ENCODE peak calls at places on chromosomes 16 and 17, in eight cellular contexts. P is GM23248; K is A549; A is neural crest cell; I is stimulated activated CD8-positive, alpha-beta memory T cell treated with anti-CD3 and anti-CD28 coated beads, Interleukin-4, amount 100 ng/mL, for 1 hour; L is HS-27A; U is Caco-2; W is activated T-helper 1 cell treated with anti-CD3 and anti-CD28 coated beads, Interleukin-2, amount 50 U/mL, for 16 hours. M is an unnamed sample.

GRCh38 chr17:59512844-59513383 is 52.5 kb upstream of the DHX40 start:
- DNase-seq in P (no peak), K (no peak), A (no peak), I (no peak), L (no peak), U (no peak), W (no peak), M (no peak)

GRCh38 chr16:85554791-85555548 is 58.2 kb upstream of the GSE1 start:
- DNase-seq in P (peak; percentile 85), K (peak; percentile 69), A (no peak), I (peak; percentile 39), L (peak; percentile 41), U (peak; percentile 56), W (peak; percentile 38), M (no peak)

GRCh38 chr16:7218936-7219335 is 113.7 kb upstream of the RBFOX1 start:
- DNase-seq in P (no peak), K (no peak), A (peak; percentile 11), I (no peak), L (no peak), U (no peak), W (no peak), M (no peak)

GRCh38 chr17:81388612-81389367 is 6.5 kb upstream of the BAHCC1 start:
- DNase-seq in P (no peak), K (no peak), A (no peak), I (no peak), L (no peak), U (peak; percentile 36), W (no peak), M (no peak)

GRCh38 chr16:89122322-89122831 is 28.7 kb downstream of the ACSF3 start:
- DNase-seq in P (no peak), K (no peak), A (no peak), I (peak; percentile 21), L (no peak), U (no peak), W (peak; percentile 42), M (no peak)

GRCh38 chr16:55370762-55371482 is 46.9 kb downstream of the IRX6 start:
- DNase-seq in P (peak; percentile 79), K (peak; percentile 9), A (peak; percentile 58), I (no peak), L (no peak), U (peak; percentile 73), W (no peak), M (no peak)

GRCh38 chr16:77584205-77584859 is 138.0 kb upstream of the NUDT7 start:
- DNase-seq in P (peak; percentile 81), K (peak; percentile 43), A (peak; percentile 51), I (no peak), L (peak; percentile 40), U (peak; percentile 52), W (no peak), M (peak; percentile 20)

GRCh38 chr16:79601092-79601977 is 798 bp upstream of the MAF start:
- DNase-seq in P (peak; percentile 36), K (peak; percentile 19), A (peak; percentile 43), I (no peak), L (no peak), U (peak; percentile 55), W (no peak), M (peak; percentile 7)

GRCh38 chr17:27756467-27757371 is 43.6 kb downstream of the NOS2 start:
- DNase-seq in P (peak; percentile 42), K (peak; percentile 39), A (peak; percentile 68), I (no peak), L (no peak), U (peak; percentile 87), W (peak; percentile 20), M (no peak)

GRCh38 chr16:11583171-11583570 is 3.5 kb downstream of the LITAF start:
- DNase-seq in P (peak; percentile 59), K (no peak), A (no peak), I (no peak), L (no peak), U (no peak), W (no peak), M (no peak)

GRCh38 chr17:13725286-13725990 is 123.7 kb upstream of the HS3ST3A1 start:
- DNase-seq in P (peak; percentile 82), K (no peak), A (no peak), I (no peak), L (no peak), U (no peak), W (no peak), M (peak; percentile 41)

GRCh38 chr17:74919440-74920305 is 3.4 kb downstream of the USH1G start:
- DNase-seq in P (peak; percentile 65), K (peak; percentile 94), A (no peak), I (no peak), L (no peak), U (no peak), W (no peak), M (no peak)

GRCh38 chr16:29805232-29806095 is 865 bp upstream of the MAZ start:
- DNase-seq in P (peak; percentile 99), K (peak; percentile 84), A (peak; percentile 96), I (peak; percentile 97), L (no peak), U (peak; percentile 96), W (peak; percentile 95), M (peak; percentile 97)

GRCh38 chr17:82294086-82294773 is 20.7 kb upstream of the CSNK1D start:
- DNase-seq in P (no peak), K (no peak), A (no peak), I (no peak), L (no peak), U (no peak), W (no peak), M (no peak)

GRCh38 chr16:856811-857210 is 56.3 kb upstream of the GNG13 start:
- DNase-seq in P (no peak), K (no peak), A (no peak), I (no peak), L (no peak), U (no peak), W (no peak), M (no peak)

GRCh38 chr16:17382949-17383348 is 87.8 kb downstream of the XYLT1 start:
- DNase-seq in P (no peak), K (no peak), A (no peak), I (no peak), L (no peak), U (no peak), W (no peak), M (no peak)

GRCh38 chr17:75013077-75013391 is 564 bp downstream of the MRPL58 start:
- DNase-seq in P (no peak), K (no peak), A (no peak), I (no peak), L (no peak), U (no peak), W (no peak), M (no peak)

GRCh38 chr16:17290237-17290636 is 180.5 kb downstream of the XYLT1 start:
- DNase-seq in P (no peak), K (no peak), A (no peak), I (no peak), L (no peak), U (no peak), W (no peak), M (no peak)

GRCh38 chr17:79407385-79407784 is 203.5 kb downstream of the RBFOX3 start:
- DNase-seq in P (no peak), K (no peak), A (no peak), I (no peak), L (no peak), U (no peak), W (no peak), M (no peak)

GRCh38 chr16:85353839-85354622 is 241.8 kb upstream of the CIBAR2 start:
- DNase-seq in P (no peak), K (no peak), A (no peak), I (no peak), L (no peak), U (peak; percentile 94), W (no peak), M (no peak)

GRCh38 chr16:49608095-49608494 is 234.5 kb downstream of the C16orf78 start:
- DNase-seq in P (no peak), K (no peak), A (no peak), I (no peak), L (no peak), U (no peak), W (no peak), M (no peak)

GRCh38 chr17:80937501-80938356 is 53.9 kb upstream of the CHMP6 start:
- DNase-seq in P (no peak), K (no peak), A (no peak), I (no peak), L (no peak), U (no peak), W (no peak), M (no peak)

GRCh38 chr16:28188085-28188916 is 23.5 kb downstream of the XPO6 start:
- DNase-seq in P (no peak), K (no peak), A (no peak), I (no peak), L (no peak), U (no peak), W (no peak), M (no peak)

GRCh38 chr17:3657874-3658783 is 10.2 kb downstream of the TAX1BP3 start:
- DNase-seq in P (no peak), K (no peak), A (no peak), I (no peak), L (no peak), U (no peak), W (no peak), M (no peak)

GRCh38 chr17:68290955-68291835 is at the start of the genes ARSG and SLC16A6:
- DNase-seq in P (peak; percentile 72), K (peak; percentile 74), A (peak; percentile 52), I (peak; percentile 59), L (peak; percentile 35), U (peak; percentile 84), W (peak; percentile 78), M (peak; percentile 51)

GRCh38 chr17:79835470-79835899 is 3.8 kb downstream of the CBX4 start:
- DNase-seq in P (no peak), K (no peak), A (no peak), I (no peak), L (no peak), U (peak; percentile 22), W (no peak), M (no peak)

GRCh38 chr17:8120520-8121443 is 2.5 kb upstream of the ALOXE3 start:
- DNase-seq in P (peak; percentile 83), K (peak; percentile 78), A (peak; percentile 64), I (no peak), L (peak; percentile 85), U (peak; percentile 73), W (peak; percentile 57), M (peak; percentile 62)

GRCh38 chr16:59168715-59169114 is 434.6 kb upstream of the GOT2 start:
- DNase-seq in P (no peak), K (no peak), A (no peak), I (no peak), L (no peak), U (no peak), W (no peak), M (no peak)

GRCh38 chr16:10172848-10173655 is 9.2 kb downstream of the GRIN2A start:
- DNase-seq in P (peak; percentile 22), K (no peak), A (no peak), I (no peak), L (no peak), U (no peak), W (no peak), M (peak; percentile 81)

GRCh38 chr17:55420776-55421178 is 858 bp downstream of the MMD start:
- DNase-seq in P (peak; percentile 55), K (peak; percentile 41), A (peak; percentile 29), I (no peak), L (no peak), U (peak; percentile 37), W (peak; percentile 10), M (no peak)

GRCh38 chr17:55290721-55291507 is 26.2 kb downstream of the HLF start:
- DNase-seq in P (no peak), K (no peak), A (no peak), I (no peak), L (no peak), U (no peak), W (no peak), M (no peak)

GRCh38 chr16:2767140-2767731 is 9.8 kb downstream of the ELOB start:
- DNase-seq in P (no peak), K (no peak), A (no peak), I (no peak), L (no peak), U (no peak), W (no peak), M (no peak)

GRCh38 chr17:40883031-40883430 is 2.0 kb downstream of the KRT20 start:
- DNase-seq in P (no peak), K (no peak), A (no peak), I (no peak), L (no peak), U (no peak), W (no peak), M (no peak)

GRCh38 chr16:17369441-17369951 is 101.3 kb downstream of the XYLT1 start:
- DNase-seq in P (no peak), K (no peak), A (no peak), I (peak; percentile 47), L (no peak), U (no peak), W (peak; percentile 50), M (no peak)